ENCODE peak calls at places on chromosome 10, in six cellular contexts. One of them, this sample, is unnamed.

GRCh38 chr10:46255696-46256355 is 31.0 kb upstream of the ANTXRL start:
- DNase-seq in heart right ventricle: peak; percentile 81
- DNase-seq in cardiac muscle cell: peak; percentile 71
- DNase-seq in H9: peak; percentile 84
- DNase-seq in HCEC 1CT: no peak
- DNase-seq in right atrium auricular region: peak; percentile 77
- DNase-seq in this sample: peak; percentile 84

GRCh38 chr10:71302874-71303568 is 16.0 kb upstream of the SLC29A3 start:
- DNase-seq in HCEC 1CT: peak; percentile 42
- DNase-seq in H9: no peak
- DNase-seq in right atrium auricular region: no peak
- DNase-seq in heart right ventricle: no peak
- DNase-seq in cardiac muscle cell: peak; percentile 76
- DNase-seq in this sample: no peak

GRCh38 chr10:64863836-64864235 is 1342.6 kb downstream of the REEP3 start:
- DNase-seq in cardiac muscle cell: no peak
- DNase-seq in HCEC 1CT: no peak
- DNase-seq in H9: peak; percentile 33
- DNase-seq in right atrium auricular region: no peak
- DNase-seq in heart right ventricle: no peak
- DNase-seq in this sample: no peak

GRCh38 chr10:126179637-126180036 is 208.6 kb downstream of the ADAM12 start:
- DNase-seq in HCEC 1CT: no peak
- DNase-seq in cardiac muscle cell: no peak
- DNase-seq in H9: no peak
- DNase-seq in heart right ventricle: no peak
- DNase-seq in right atrium auricular region: no peak
- DNase-seq in this sample: no peak

GRCh38 chr10:71675295-71675970 is 44.1 kb downstream of the C10orf105 start:
- DNase-seq in right atrium auricular region: no peak
- DNase-seq in heart right ventricle: no peak
- DNase-seq in H9: no peak
- DNase-seq in HCEC 1CT: no peak
- DNase-seq in cardiac muscle cell: no peak
- DNase-seq in this sample: no peak

GRCh38 chr10:90378524-90379076 is 479.2 kb downstream of the HTR7 start:
- DNase-seq in H9: no peak
- DNase-seq in heart right ventricle: no peak
- DNase-seq in right atrium auricular region: no peak
- DNase-seq in HCEC 1CT: peak; percentile 77
- DNase-seq in cardiac muscle cell: no peak
- DNase-seq in this sample: no peak

GRCh38 chr10:71268751-71269150 is 50.3 kb upstream of the SLC29A3 start:
- DNase-seq in H9: no peak
- DNase-seq in cardiac muscle cell: no peak
- DNase-seq in HCEC 1CT: no peak
- DNase-seq in right atrium auricular region: peak; percentile 67
- DNase-seq in heart right ventricle: peak; percentile 73
- DNase-seq in this sample: peak; percentile 79

GRCh38 chr10:132549416-132549815 is 11.8 kb downstream of the INPP5A start:
- DNase-seq in cardiac muscle cell: no peak
- DNase-seq in H9: no peak
- DNase-seq in HCEC 1CT: no peak
- DNase-seq in right atrium auricular region: no peak
- DNase-seq in heart right ventricle: no peak
- DNase-seq in this sample: no peak

GRCh38 chr10:112722758-112723157 is 227.3 kb upstream of the TCF7L2 start:
- DNase-seq in HCEC 1CT: no peak
- DNase-seq in right atrium auricular region: no peak
- DNase-seq in H9: no peak
- DNase-seq in cardiac muscle cell: no peak
- DNase-seq in heart right ventricle: no peak
- DNase-seq in this sample: no peak

GRCh38 chr10:88858493-88858892 is 6.8 kb upstream of the ANKRD22 start:
- DNase-seq in H9: no peak
- DNase-seq in HCEC 1CT: no peak
- DNase-seq in cardiac muscle cell: no peak
- DNase-seq in heart right ventricle: no peak
- DNase-seq in right atrium auricular region: no peak
- DNase-seq in this sample: no peak

GRCh38 chr10:132112611-132113010 is 46.9 kb downstream of the JAKMIP3 start:
- DNase-seq in HCEC 1CT: no peak
- DNase-seq in heart right ventricle: no peak
- DNase-seq in H9: no peak
- DNase-seq in cardiac muscle cell: no peak
- DNase-seq in right atrium auricular region: no peak
- DNase-seq in this sample: no peak

This sample was measured in Right ventricle myocardium inferior.